ENCODE peak calls at places on chromosomes 11 and 22, in nine cellular contexts. H, D, R, Y, N, O, U, E and Q are unnamed samples.

GRCh38 chr22:40542821-40543540 is 93.5 kb downstream of the MRTFA start:
- ATAC-seq in H (no peak), D (no peak), R (no peak), Y (no peak), N (no peak), O (no peak), U (no peak), E (no peak), Q (no peak)

GRCh38 chr11:128302425-128303186 is 284.8 kb downstream of the ETS1 start:
- ATAC-seq in H (peak), D (peak), R (no peak), Y (peak), N (peak), O (peak), U (peak), E (peak), Q (peak)

GRCh38 chr11:96238563-96239166 is 104.3 kb downstream of the MAML2 start:
- ATAC-seq in H (no peak), D (no peak), R (no peak), Y (no peak), N (no peak), O (no peak), U (no peak), E (no peak), Q (no peak)

GRCh38 chr11:69820441-69820840 is 1.2 kb upstream of the FGF3 start:
- ATAC-seq in H (no peak), D (no peak), R (no peak), Y (no peak), N (no peak), O (no peak), U (no peak), E (no peak), Q (no peak)

GRCh38 chr11:2573240-2574042 is 126.4 kb downstream of the KCNQ1OT1 start:
- ATAC-seq in H (no peak), D (no peak), R (no peak), Y (no peak), N (no peak), O (no peak), U (no peak), E (no peak), Q (no peak)

GRCh38 chr11:1009371-1009770 is 27.1 kb downstream of the MUC6 start:
- ATAC-seq in H (no peak), D (no peak), R (no peak), Y (no peak), N (no peak), O (no peak), U (no peak), E (no peak), Q (no peak)

GRCh38 chr11:12885717-12886226 is 123.3 kb upstream of the RASSF10 start:
- ATAC-seq in H (no peak), D (no peak), R (no peak), Y (no peak), N (no peak), O (no peak), U (no peak), E (no peak), Q (no peak)

GRCh38 chr11:5226732-5227327 is at the start of gene HBB:
- ATAC-seq in H (no peak), D (no peak), R (no peak), Y (peak), N (no peak), O (no peak), U (no peak), E (no peak), Q (no peak)

GRCh38 chr11:85809881-85810280 is 1.1 kb downstream of the SYTL2 start:
- ATAC-seq in H (no peak), D (no peak), R (no peak), Y (peak), N (peak), O (peak), U (no peak), E (no peak), Q (no peak)

GRCh38 chr22:19233189-19233661 is 54.7 kb upstream of the SLC25A1 start:
- ATAC-seq in H (no peak), D (no peak), R (no peak), Y (no peak), N (no peak), O (no peak), U (no peak), E (no peak), Q (no peak)

GRCh38 chr11:126746443-126746842 is 254.1 kb downstream of the KIRREL3 start:
- ATAC-seq in H (no peak), D (no peak), R (no peak), Y (no peak), N (no peak), O (no peak), U (no peak), E (no peak), Q (no peak)

GRCh38 chr22:17781319-17782031 is 7.2 kb upstream of the BID start:
- ATAC-seq in H (peak), D (no peak), R (no peak), Y (peak), N (peak), O (peak), U (peak), E (peak), Q (peak)

GRCh38 chr22:21762712-21763581 is 27.4 kb upstream of the YPEL1 start:
- ATAC-seq in H (peak), D (no peak), R (no peak), Y (no peak), N (peak), O (peak), U (peak), E (peak), Q (peak)

GRCh38 chr11:28932940-28933339 is 824.8 kb downstream of the METTL15 start:
- ATAC-seq in H (no peak), D (no peak), R (no peak), Y (no peak), N (no peak), O (no peak), U (no peak), E (no peak), Q (no peak)

GRCh38 chr22:46165975-46166374 is 15.6 kb downstream of the PPARA start:
- ATAC-seq in H (no peak), D (no peak), R (no peak), Y (no peak), N (no peak), O (no peak), U (no peak), E (no peak), Q (no peak)

GRCh38 chr11:128731041-128731663 is 37.3 kb downstream of the FLI1 start:
- ATAC-seq in H (peak), D (no peak), R (no peak), Y (no peak), N (peak), O (peak), U (no peak), E (peak), Q (peak)

GRCh38 chr11:79019981-79020380 is 420.8 kb downstream of the TENM4 start:
- ATAC-seq in H (no peak), D (no peak), R (no peak), Y (no peak), N (no peak), O (no peak), U (no peak), E (no peak), Q (no peak)

GRCh38 chr22:46463435-46464227 is 73.8 kb downstream of the CELSR1 start:
- ATAC-seq in H (no peak), D (no peak), R (no peak), Y (no peak), N (no peak), O (no peak), U (no peak), E (peak), Q (no peak)

GRCh38 chr22:44047891-44048301 is 23.8 kb downstream of the PARVB start:
- ATAC-seq in H (no peak), D (no peak), R (no peak), Y (no peak), N (peak), O (no peak), U (no peak), E (peak), Q (peak)

GRCh38 chr11:70419307-70420007 is 21.1 kb downstream of the CTTN start:
- ATAC-seq in H (no peak), D (no peak), R (no peak), Y (no peak), N (no peak), O (no peak), U (no peak), E (no peak), Q (no peak)

GRCh38 chr11:110198031-110198729 is 98.2 kb downstream of the RDX start:
- ATAC-seq in H (no peak), D (no peak), R (no peak), Y (no peak), N (no peak), O (no peak), U (no peak), E (no peak), Q (no peak)

GRCh38 chr11:28152743-28153142 is 44.6 kb downstream of the METTL15 start:
- ATAC-seq in H (no peak), D (no peak), R (no peak), Y (no peak), N (no peak), O (no peak), U (no peak), E (no peak), Q (no peak)

GRCh38 chr11:60657880-60658279 is 41.5 kb upstream of the MS4A8 start:
- ATAC-seq in H (no peak), D (no peak), R (peak), Y (no peak), N (no peak), O (no peak), U (no peak), E (no peak), Q (no peak)

GRCh38 chr11:43547411-43547718 is 133.2 kb upstream of the HSD17B12 start:
- ATAC-seq in H (no peak), D (no peak), R (peak), Y (peak), N (no peak), O (no peak), U (no peak), E (no peak), Q (no peak)

GRCh38 chr11:33059331-33060007 is 20.1 kb downstream of the TCP11L1 start:
- ATAC-seq in H (no peak), D (no peak), R (no peak), Y (no peak), N (no peak), O (no peak), U (no peak), E (peak), Q (no peak)

GRCh38 chr11:105033344-105033743 is 1.6 kb downstream of the CASP1 start:
- ATAC-seq in H (no peak), D (no peak), R (no peak), Y (peak), N (peak), O (peak), U (peak), E (no peak), Q (peak)

GRCh38 chr22:41821449-41822030 is 11.4 kb upstream of the SREBF2 start:
- ATAC-seq in H (no peak), D (no peak), R (no peak), Y (no peak), N (no peak), O (no peak), U (no peak), E (no peak), Q (no peak)

GRCh38 chr11:121091492-121092179 is 9.4 kb upstream of the TECTA start:
- ATAC-seq in H (no peak), D (peak), R (no peak), Y (peak), N (no peak), O (no peak), U (no peak), E (no peak), Q (peak)

GRCh38 chr11:93718057-93718563 is 23.2 kb downstream of the TAF1D start:
- ATAC-seq in H (peak), D (no peak), R (no peak), Y (no peak), N (peak), O (no peak), U (peak), E (no peak), Q (peak)

GRCh38 chr11:68036717-68037239 is 2.0 kb upstream of the TCIRG1 start:
- ATAC-seq in H (peak), D (peak), R (no peak), Y (peak), N (no peak), O (no peak), U (no peak), E (no peak), Q (peak)

GRCh38 chr11:134098566-134099184 is 29.8 kb downstream of the JAM3 start:
- ATAC-seq in H (no peak), D (no peak), R (no peak), Y (no peak), N (peak), O (no peak), U (peak), E (peak), Q (peak)

GRCh38 chr11:81570669-81571068 is 1163.0 kb downstream of the FAM181B start:
- ATAC-seq in H (no peak), D (no peak), R (no peak), Y (no peak), N (no peak), O (no peak), U (no peak), E (no peak), Q (no peak)

GRCh38 chr11:128507936-128508335 is 79.4 kb downstream of the ETS1 start:
- ATAC-seq in H (no peak), D (no peak), R (no peak), Y (no peak), N (no peak), O (no peak), U (no peak), E (no peak), Q (no peak)

GRCh38 chr22:27718186-27719032 is 83.1 kb downstream of the MN1 start:
- ATAC-seq in H (no peak), D (peak), R (no peak), Y (peak), N (no peak), O (no peak), U (no peak), E (peak), Q (no peak)

GRCh38 chr11:35126000-35126878 is 12.7 kb upstream of the CD44 start:
- ATAC-seq in H (peak), D (no peak), R (no peak), Y (no peak), N (peak), O (peak), U (peak), E (peak), Q (peak)

GRCh38 chr22:49561976-49562375 is 265.7 kb downstream of the BRD1 start:
- ATAC-seq in H (no peak), D (no peak), R (no peak), Y (no peak), N (no peak), O (no peak), U (no peak), E (no peak), Q (no peak)

GRCh38 chr22:50612715-50613221 is 12.2 kb downstream of the MAPK8IP2 start:
- ATAC-seq in H (no peak), D (no peak), R (no peak), Y (peak), N (peak), O (peak), U (peak), E (peak), Q (peak)

GRCh38 chr22:37362618-37363017 is 64.7 kb downstream of the ELFN2 start:
- ATAC-seq in H (no peak), D (no peak), R (no peak), Y (no peak), N (no peak), O (no peak), U (no peak), E (no peak), Q (no peak)